ENCODE peak calls at places on chromosomes 16 and 17, in ten cellular contexts. Y, O, Z, Q, T, K, C, B, V and H are unnamed samples.

GRCh38 chr16:85812811-85813700 is 13.6 kb downstream of the COX4I1 start:
- DNase-seq in Y (no peak), O (no peak), Z (no peak), Q (no peak), T (no peak), K (no peak), C (no peak), B (no peak), V (no peak), H (no peak)

GRCh38 chr16:85029413-85029794 is 1.8 kb downstream of the KIAA0513 start:
- DNase-seq in Y (peak; percentile 61), O (peak; percentile 63), Z (no peak), Q (no peak), T (peak; percentile 46), K (peak; percentile 84), C (no peak), B (peak; percentile 29), V (no peak), H (no peak)

GRCh38 chr17:71959129-71959528 is 161.7 kb upstream of the SOX9 start:
- DNase-seq in Y (no peak), O (no peak), Z (no peak), Q (peak; percentile 16), T (peak; percentile 42), K (no peak), C (no peak), B (peak; percentile 22), V (no peak), H (no peak)

GRCh38 chr16:76193851-76194620 is 83.2 kb upstream of the CNTNAP4 start:
- DNase-seq in Y (no peak), O (no peak), Z (no peak), Q (no peak), T (peak; percentile 1), K (no peak), C (no peak), B (no peak), V (no peak), H (no peak)

GRCh38 chr16:27193300-27193990 is 9.9 kb upstream of the KDM8 start:
- DNase-seq in Y (no peak), O (no peak), Z (no peak), Q (no peak), T (no peak), K (no peak), C (no peak), B (no peak), V (no peak), H (no peak)

GRCh38 chr17:68709461-68709860 is 108.3 kb upstream of the FAM20A start:
- DNase-seq in Y (no peak), O (no peak), Z (no peak), Q (no peak), T (no peak), K (no peak), C (no peak), B (peak; percentile 15), V (no peak), H (no peak)

GRCh38 chr17:81890447-81891302 is 711 bp downstream of the ALYREF start:
- DNase-seq in Y (peak; percentile 47), O (no peak), Z (no peak), Q (peak; percentile 50), T (no peak), K (peak; percentile 41), C (no peak), B (no peak), V (no peak), H (no peak)

GRCh38 chr16:77406680-77407079 is 28.2 kb downstream of the ADAMTS18 start:
- DNase-seq in Y (no peak), O (no peak), Z (no peak), Q (no peak), T (no peak), K (no peak), C (no peak), B (peak; percentile 15), V (no peak), H (no peak)

GRCh38 chr16:1512174-1512573 is 19.0 kb downstream of the TELO2 start:
- DNase-seq in Y (no peak), O (no peak), Z (no peak), Q (no peak), T (no peak), K (no peak), C (no peak), B (no peak), V (no peak), H (no peak)

GRCh38 chr16:85891033-85891775 is 7.8 kb upstream of the IRF8 start:
- DNase-seq in Y (no peak), O (no peak), Z (no peak), Q (no peak), T (no peak), K (no peak), C (no peak), B (no peak), V (no peak), H (no peak)

DNA sequence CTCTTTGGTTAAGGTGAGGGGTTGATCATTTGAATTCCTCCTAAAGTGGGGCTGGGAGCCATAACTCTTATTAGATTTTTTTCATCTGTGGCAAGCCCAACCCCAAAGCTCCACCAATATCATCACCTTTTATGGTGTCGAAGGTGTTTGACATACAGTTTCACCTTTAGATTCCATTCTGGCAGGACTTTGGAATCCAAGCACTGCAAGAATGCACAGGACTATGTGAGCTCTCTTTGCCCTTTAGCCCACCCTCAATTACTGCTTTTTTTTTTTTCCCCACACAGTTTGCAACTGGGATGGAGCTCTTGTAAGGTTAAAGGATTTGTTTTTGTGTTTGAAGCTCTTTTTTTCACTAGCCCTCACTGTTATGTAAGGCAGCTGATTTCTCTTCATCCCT is 154.0 kb upstream of the KCNJ16 start:
- DNase-seq in Y (no peak), O (no peak), Z (no peak), Q (no peak), T (no peak), K (no peak), C (no peak), B (no peak), V (no peak), H (no peak)
- TF ChIP-seq CTCF in Y (no peak), O (no peak), Z (no peak), Q (no peak), T (no peak), K (no peak), C (no peak), B (no peak), V (no peak), H (no peak)

DNA sequence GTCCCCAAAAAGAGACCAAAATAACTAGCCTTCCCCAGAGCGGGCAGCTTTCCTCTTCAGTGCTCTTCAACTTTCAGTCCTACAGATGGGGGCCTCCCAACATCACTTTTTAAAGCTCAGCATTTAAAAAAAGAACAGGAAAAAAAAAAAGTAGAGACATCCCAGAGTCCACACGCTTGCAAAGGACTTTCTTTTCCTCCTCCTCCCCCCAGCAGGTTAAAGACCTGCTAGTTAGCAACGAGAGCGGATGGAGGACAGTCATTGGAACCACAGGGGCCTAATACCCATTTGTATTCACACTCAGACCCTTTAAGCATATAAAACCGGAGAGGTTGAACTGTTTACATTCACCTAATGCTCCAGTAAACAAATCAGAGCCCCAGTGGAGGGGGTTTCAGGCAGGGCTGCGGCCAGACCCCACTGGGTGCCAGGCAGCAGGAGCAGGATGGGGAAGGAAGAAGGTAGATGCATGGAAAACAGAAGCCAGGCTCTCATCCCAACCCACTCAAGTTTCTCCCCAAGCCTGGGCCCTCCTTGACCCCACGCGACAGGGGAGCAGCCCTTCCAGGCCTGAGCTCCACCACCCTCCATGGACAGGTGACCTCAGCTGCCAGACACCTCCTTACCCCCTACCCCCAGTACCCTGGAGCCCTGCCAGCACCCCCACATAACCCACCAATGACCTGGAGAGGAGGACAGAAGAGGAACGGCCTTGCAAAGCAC is 15.2 kb downstream of the ZFHX3 start:
- DNase-seq in Y (peak; percentile 83), O (no peak), Z (no peak), Q (peak; percentile 57), T (no peak), K (no peak), C (no peak), B (no peak), V (no peak), H (no peak)
- TF ChIP-seq CTCF in Y (no peak), O (no peak), Z (no peak), Q (no peak), T (no peak), K (no peak), C (no peak), B (no peak), V (no peak), H (no peak)

GRCh38 chr17:54945671-54946070 is 22.8 kb downstream of the COX11 start:
- DNase-seq in Y (no peak), O (no peak), Z (no peak), Q (no peak), T (no peak), K (no peak), C (no peak), B (peak; percentile 54), V (no peak), H (no peak)
- TF ChIP-seq CTCF in Y (no peak), O (no peak), Z (no peak), Q (no peak), T (no peak), K (no peak), C (no peak), B (no peak), V (no peak), H (no peak)

GRCh38 chr16:57866529-57866918 is 64.2 kb upstream of the KIFC3 start:
- DNase-seq in Y (peak; percentile 35), O (no peak), Z (no peak), Q (no peak), T (no peak), K (no peak), C (no peak), B (no peak), V (no peak), H (no peak)

GRCh38 chr16:57865746-57866528 is 63.6 kb upstream of the KIFC3 start:
- DNase-seq in Y (peak; percentile 35), O (no peak), Z (no peak), Q (no peak), T (no peak), K (no peak), C (no peak), B (no peak), V (no peak), H (no peak)

GRCh38 chr16:57867000-57867561 is 64.8 kb upstream of the KIFC3 start:
- DNase-seq in Y (peak; percentile 31), O (no peak), Z (no peak), Q (no peak), T (no peak), K (no peak), C (no peak), B (no peak), V (no peak), H (no peak)

GRCh38 chr16:57862698-57863433 is 60.6 kb upstream of the KIFC3 start:
- DNase-seq in Y (peak; percentile 71), O (no peak), Z (no peak), Q (peak; percentile 17), T (no peak), K (no peak), C (no peak), B (no peak), V (no peak), H (no peak)

DNA sequence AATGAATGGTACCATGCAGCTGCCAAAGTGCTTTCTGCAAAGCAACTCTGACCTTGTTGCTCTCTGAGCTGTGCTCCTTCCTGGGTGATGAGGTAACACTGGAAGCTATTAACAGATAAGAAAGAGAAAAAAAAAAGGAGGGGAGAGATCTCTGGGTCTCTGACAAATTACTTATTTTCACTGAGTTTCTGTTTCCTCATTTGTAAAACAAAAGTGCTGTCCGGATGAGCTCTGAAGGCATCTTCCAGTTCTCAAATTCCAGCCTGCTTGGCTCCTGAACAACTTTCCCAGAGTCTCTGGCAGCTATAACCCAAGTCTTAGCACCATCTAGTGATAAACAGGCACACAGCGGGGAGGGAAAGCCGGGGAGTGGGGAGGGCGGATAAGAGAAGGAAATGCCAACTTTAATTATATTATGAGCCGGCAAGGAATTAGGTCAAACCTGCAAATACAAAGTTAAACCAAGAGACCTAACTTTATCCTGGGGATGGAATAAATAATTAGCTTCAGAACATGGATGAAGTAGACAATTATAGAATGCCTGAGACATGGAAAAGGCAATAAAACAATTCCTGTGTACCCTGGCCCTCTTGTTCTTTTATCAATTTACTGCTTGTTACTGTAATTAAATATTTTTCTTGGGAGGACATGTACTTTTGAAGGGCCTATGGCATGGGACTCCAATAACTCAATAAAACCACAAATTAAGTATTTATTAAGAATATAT is 61.3 kb upstream of the KIFC3 start:
- DNase-seq in Y (peak; percentile 88), O (no peak), Z (peak; percentile 11), Q (peak; percentile 70), T (peak; percentile 98), K (no peak), C (peak; percentile 53), B (peak; percentile 81), V (peak; percentile 25), H (peak; percentile 86)
- TF ChIP-seq CTCF in Y (peak; percentile 49), O (no peak), Z (peak; percentile 56), Q (peak; percentile 48), T (peak; percentile 76), K (no peak), C (no peak), B (peak; percentile 81), V (peak; percentile 62), H (peak; percentile 87)